ENCODE peak calls at places on chromosomes 13 and 19, in six cellular contexts. A is iris pigment epithelial cell; M is mucosa of descending colon; Q is activated T-cell treated with anti-CD3 and anti-CD28 coated beads, Interleukin-2, amount 50 U/mL, for 4 hours; L is A172; B is astrocyte of the spinal cord. U is an unnamed sample.

GRCh38 chr13:50529154-50529882 is 314.2 kb downstream of the DLEU7 start:
- DNase-seq in Q (no peak), L (peak; percentile 71), M (peak; percentile 91), A (peak; percentile 82), B (peak; percentile 94), U (peak; percentile 29)

GRCh38 chr19:44598880-44599279 is 14.5 kb upstream of the IGSF23 start:
- DNase-seq in M (peak; percentile 94), Q (no peak), L (no peak), A (no peak), B (no peak), U (no peak)

GRCh38 chr13:94607939-94608338 is 6.3 kb downstream of the GPR180 start:
- DNase-seq in A (peak; percentile 58), B (no peak), Q (no peak), L (no peak), M (no peak), U (no peak)

GRCh38 chr19:991174-991931 is 7.2 kb downstream of the WDR18 start:
- DNase-seq in L (no peak), A (peak; percentile 67), Q (peak; percentile 37), M (peak; percentile 4), B (peak; percentile 42), U (no peak)

GRCh38 chr13:112672651-112673284 is 17.1 kb upstream of the ATP11A start:
- DNase-seq in A (no peak), B (no peak), M (no peak), Q (no peak), L (no peak), U (no peak)

GRCh38 chr13:33261426-33262068 is 24.0 kb downstream of the STARD13 start:
- DNase-seq in M (no peak), B (no peak), L (no peak), A (no peak), Q (no peak), U (no peak)

GRCh38 chr13:33751151-33751550 is 66.8 kb upstream of the RFC3 start:
- DNase-seq in Q (no peak), A (peak; percentile 85), L (peak; percentile 37), M (no peak), B (peak; percentile 39), U (no peak)

GRCh38 chr13:99909836-99910619 is 61.5 kb downstream of the ZIC5 start:
- DNase-seq in M (no peak), B (no peak), A (peak; percentile 24), L (no peak), Q (no peak), U (no peak)

GRCh38 chr19:38057954-38058690 is 151.1 kb downstream of the SIPA1L3 start:
- DNase-seq in A (no peak), B (no peak), M (peak; percentile 75), L (no peak), Q (no peak), U (no peak)

GRCh38 chr19:48364564-48365363 is 597 bp downstream of the SYNGR4 start:
- DNase-seq in M (peak; percentile 32), A (no peak), L (no peak), B (no peak), Q (peak; percentile 9), U (no peak)

GRCh38 chr13:35818577-35819165 is 312.5 kb downstream of the DCLK1 start:
- DNase-seq in M (peak; percentile 5), A (peak; percentile 51), L (peak; percentile 35), B (peak; percentile 55), Q (no peak), U (no peak)

GRCh38 chr19:2494447-2495129 is 18.7 kb downstream of the GADD45B start:
- DNase-seq in L (peak; percentile 77), Q (peak; percentile 46), B (peak; percentile 88), M (peak; percentile 72), A (peak; percentile 84), U (peak; percentile 55)

GRCh38 chr19:37867831-37868230 is 38.6 kb downstream of the WDR87 start:
- DNase-seq in B (peak; percentile 42), M (peak; percentile 4), Q (no peak), A (peak; percentile 97), L (peak; percentile 76), U (no peak)

GRCh38 chr19:19202707-19203011 is 555 bp downstream of the NR2C2AP start:
- DNase-seq in M (no peak), B (no peak), A (no peak), L (no peak), Q (no peak), U (no peak)

GRCh38 chr19:22882797-22883196 is 50.7 kb downstream of the ZNF723 start:
- DNase-seq in L (no peak), A (peak; percentile 54), M (peak; percentile 1), B (peak; percentile 4), Q (no peak), U (peak; percentile 48)

GRCh38 chr13:31890946-31891345 is 140.6 kb upstream of the FRY start:
- DNase-seq in L (no peak), M (no peak), A (peak; percentile 7), Q (no peak), B (no peak), U (no peak)

GRCh38 chr13:39401756-39402155 is 201.2 kb downstream of the LHFPL6 start:
- DNase-seq in M (no peak), L (no peak), Q (no peak), A (no peak), B (no peak), U (no peak)

GRCh38 chr19:22532388-22533310 is 101.5 kb upstream of the ZNF492 start:
- DNase-seq in A (peak; percentile 1), Q (no peak), B (no peak), M (peak; percentile 19), L (no peak), U (no peak)

GRCh38 chr19:41588497-41589209 is 12.7 kb downstream of the CEACAM21 start:
- DNase-seq in A (peak; percentile 42), B (peak; percentile 19), L (peak; percentile 29), Q (no peak), M (peak; percentile 54), U (no peak)

GRCh38 chr19:38788478-38789243 is at the start of gene LGALS7B:
- DNase-seq in Q (no peak), M (no peak), B (no peak), A (no peak), L (no peak), U (no peak)

GRCh38 chr13:79937311-79938243 is 403.3 kb downstream of the SPRY2 start:
- DNase-seq in B (peak; percentile 7), L (peak; percentile 13), M (no peak), Q (no peak), A (no peak), U (peak; percentile 64)

GRCh38 chr13:21458457-21458815 is 667 bp downstream of the ZDHHC20 start:
- DNase-seq in Q (peak; percentile 45), L (peak; percentile 17), B (no peak), M (peak; percentile 76), A (no peak), U (no peak)

GRCh38 chr13:113666951-113667701 is at the start of gene GRK1:
- DNase-seq in M (no peak), L (no peak), B (no peak), A (no peak), Q (no peak), U (no peak)

GRCh38 chr19:35644987-35645679 is 3.0 kb upstream of the COX6B1 start:
- DNase-seq in Q (peak; percentile 75), B (peak; percentile 47), L (no peak), A (peak; percentile 43), M (peak; percentile 88), U (peak; percentile 52)

GRCh38 chr13:112137144-112137543 is 70.2 kb downstream of the SOX1 start:
- DNase-seq in A (no peak), Q (no peak), B (no peak), L (no peak), M (no peak), U (no peak)

GRCh38 chr19:14619404-14619803 is 36.5 kb downstream of the CLEC17A start:
- DNase-seq in Q (no peak), A (no peak), M (no peak), B (no peak), L (no peak), U (no peak)

GRCh38 chr13:24119593-24120508 is 40.7 kb upstream of the SPATA13 start:
- DNase-seq in M (no peak), A (no peak), B (no peak), L (no peak), Q (no peak), U (no peak)

GRCh38 chr13:50676602-50677001 is 166.9 kb downstream of the DLEU7 start:
- DNase-seq in A (peak; percentile 84), M (no peak), Q (no peak), B (peak; percentile 68), L (peak; percentile 75), U (no peak)

GRCh38 chr13:40275155-40275554 is 391.3 kb downstream of the FOXO1 start:
- DNase-seq in B (no peak), Q (no peak), L (no peak), M (no peak), A (no peak), U (no peak)

GRCh38 chr19:56927791-56928207 is 87.3 kb upstream of the PEG3 start:
- DNase-seq in M (no peak), L (no peak), B (no peak), A (no peak), Q (no peak), U (no peak)

GRCh38 chr19:53394974-53395839 is at the start of gene ZNF765:
- DNase-seq in L (peak; percentile 90), A (peak; percentile 88), M (peak; percentile 98), B (peak; percentile 91), Q (peak; percentile 98), U (peak; percentile 87)

GRCh38 chr13:74770361-74770760 is 636.2 kb upstream of the KLF12 start:
- DNase-seq in M (no peak), Q (no peak), A (peak; percentile 86), B (peak; percentile 87), L (peak; percentile 14), U (no peak)

GRCh38 chr13:25607096-25607495 is 235.3 kb downstream of the ATP8A2 start:
- DNase-seq in L (no peak), M (no peak), Q (no peak), B (no peak), A (no peak), U (no peak)

GRCh38 chr13:98570929-98571372 is 6.0 kb downstream of the STK24 start:
- DNase-seq in L (peak; percentile 87), M (peak; percentile 61), Q (no peak), B (peak; percentile 50), A (peak; percentile 52), U (no peak)

U was measured in anterior cingulate cortex.